ENCODE peak calls at places on chromosomes 16 and 17, in five cellular contexts. N is mucosa of descending colon, Y is pulmonary artery endothelial cell, K is BE2C, P is Calu3. T is an unnamed sample.

GRCh38 chr16:21274172-21274726 is 3.8 kb downstream of the CRYM start:
- DNase-seq in N (no peak), Y (no peak), K (no peak), P (no peak), T (no peak)

GRCh38 chr16:680967-681745 is 946 bp downstream of the STUB1 start:
- DNase-seq in N (peak; percentile 58), Y (no peak), K (peak; percentile 50), P (peak; percentile 62), T (peak; percentile 65)

GRCh38 chr17:48834973-48835372 is 4.1 kb downstream of the CALCOCO2 start:
- DNase-seq in N (no peak), Y (no peak), K (no peak), P (no peak), T (no peak)

GRCh38 chr17:62899349-62899748 is 66.7 kb upstream of the TANC2 start:
- DNase-seq in N (peak; percentile 5), Y (no peak), K (no peak), P (no peak), T (no peak)

GRCh38 chr17:46876353-46876887 is 25.0 kb downstream of the WNT9B start:
- DNase-seq in N (peak; percentile 75), Y (no peak), K (peak; percentile 35), P (peak; percentile 87), T (peak; percentile 77)

GRCh38 chr17:16933317-16934132 is 38.4 kb downstream of the TNFRSF13B start:
- DNase-seq in N (no peak), Y (no peak), K (no peak), P (no peak), T (no peak)

GRCh38 chr17:80770881-80771611 is 220.6 kb upstream of the CHMP6 start:
- DNase-seq in N (no peak), Y (no peak), K (no peak), P (no peak), T (no peak)

GRCh38 chr17:29713626-29714025 is 90.9 kb upstream of the CORO6 start:
- DNase-seq in N (no peak), Y (no peak), K (no peak), P (no peak), T (no peak)

GRCh38 chr16:57062329-57062728 is 30.1 kb upstream of the CPNE2 start:
- DNase-seq in N (no peak), Y (no peak), K (peak; percentile 75), P (no peak), T (no peak)

GRCh38 chr16:69762843-69763556 is 868 bp downstream of the WWP2 start:
- DNase-seq in N (peak; percentile 47), Y (no peak), K (no peak), P (no peak), T (no peak)

GRCh38 chr17:63395075-63395815 is 50.9 kb downstream of the CYB561 start:
- DNase-seq in N (no peak), Y (no peak), K (no peak), P (no peak), T (no peak)

GRCh38 chr16:55495616-55496289 is 13.1 kb upstream of the LPCAT2 start:
- DNase-seq in N (peak; percentile 60), Y (no peak), K (no peak), P (no peak), T (no peak)